ENCODE peak calls at places on chromosomes 3 and 15, in ten cellular contexts. G, F, C, O, I, B, K, Q, A and L are unnamed samples. For H3K27me3, the result is how much of the 10 kb centered on the place peaks cover.

GRCh38 chr3:49901351-49902339 is 2.0 kb downstream of the MST1R start:
- DNase-seq in G (no peak), F (no peak), C (peak), O (no peak), I (no peak), B (no peak), K (no peak), Q (no peak), A (no peak), L (no peak)

GRCh38 chr3:136634821-136635220 is 117.4 kb downstream of the STAG1 start:
- DNase-seq in G (no peak), F (no peak), C (no peak), O (no peak), I (no peak), B (no peak), K (no peak), Q (no peak), A (no peak), L (no peak)

GRCh38 chr15:34122771-34123183 is 20.9 kb downstream of the PGBD4 start:
- DNase-seq in G (no peak), F (no peak), C (peak), O (no peak), I (peak), B (no peak), K (no peak), Q (no peak), A (peak), L (no peak)

GRCh38 chr3:119418641-119419040 is 44.8 kb downstream of the TMEM39A start:
- DNase-seq in G (no peak), F (no peak), C (no peak), O (peak), I (peak), B (no peak), K (no peak), Q (no peak), A (no peak), L (no peak)

GRCh38 chr3:170689218-170689874 is 103.5 kb upstream of the SLC7A14 start:
- DNase-seq in G (peak), F (no peak), C (peak), O (peak), I (peak), B (no peak), K (peak), Q (peak), A (peak), L (peak)

GRCh38 chr3:51974277-51974962 is 444 bp upstream of the ABHD14A start:
- DNase-seq in G (no peak), F (no peak), C (peak), O (no peak), I (peak), B (no peak), K (peak), Q (no peak), A (no peak), L (no peak)

GRCh38 chr3:149959443-149959842 is 11.3 kb downstream of the PFN2 start:
- DNase-seq in G (no peak), F (no peak), C (peak), O (no peak), I (no peak), B (no peak), K (no peak), Q (no peak), A (no peak), L (no peak)

GRCh38 chr15:60523056-60523455 is 44.1 kb upstream of the ICE2 start:
- DNase-seq in G (no peak), F (no peak), C (peak), O (no peak), I (no peak), B (no peak), K (no peak), Q (no peak), A (peak), L (peak)

GRCh38 chr15:98649621-98649995 is 1.3 kb downstream of the IGF1R start:
- DNase-seq in G (peak), F (peak), C (peak), O (no peak), I (no peak), B (peak), K (no peak), Q (peak), A (peak), L (no peak)

GRCh38 chr3:159616234-159616825 is 372.3 kb upstream of the IL12A start:
- DNase-seq in G (peak), F (peak), C (peak), O (peak), I (peak), B (no peak), K (peak), Q (peak), A (peak), L (no peak)

GRCh38 chr3:153614563-153614962 is 452.5 kb downstream of the RAP2B start:
- DNase-seq in G (no peak), F (no peak), C (peak), O (no peak), I (peak), B (no peak), K (no peak), Q (no peak), A (peak), L (peak)

GRCh38 chr3:116164039-116164438 is 281.2 kb downstream of the LSAMP start:
- DNase-seq in G (no peak), F (no peak), C (no peak), O (no peak), I (no peak), B (no peak), K (no peak), Q (no peak), A (no peak), L (no peak)

GRCh38 chr15:56984681-56985515 is 66.5 kb downstream of the TCF12 start:
- DNase-seq in G (no peak), F (no peak), C (peak), O (no peak), I (peak), B (no peak), K (no peak), Q (no peak), A (peak), L (no peak)

GRCh38 chr3:33886015-33886414 is 87.6 kb downstream of the PDCD6IP start:
- DNase-seq in G (no peak), F (no peak), C (no peak), O (no peak), I (no peak), B (no peak), K (no peak), Q (no peak), A (no peak), L (no peak)

GRCh38 chr15:57503911-57504598 is 87.6 kb upstream of the MYZAP start:
- DNase-seq in G (no peak), F (no peak), C (no peak), O (no peak), I (peak), B (no peak), K (no peak), Q (no peak), A (peak), L (no peak)

GRCh38 chr15:101273534-101273933 is 3.8 kb downstream of the SELENOS start:
- DNase-seq in G (peak), F (no peak), C (no peak), O (no peak), I (no peak), B (no peak), K (peak), Q (no peak), A (no peak), L (no peak)

GRCh38 chr3:125322166-125322565 is 53.0 kb downstream of the ZNF148 start:
- DNase-seq in G (no peak), F (no peak), C (peak), O (no peak), I (peak), B (no peak), K (peak), Q (no peak), A (no peak), L (no peak)

GRCh38 chr3:40597441-40597840 is 72.7 kb downstream of the ZNF621 start:
- DNase-seq in G (no peak), F (no peak), C (peak), O (peak), I (peak), B (no peak), K (no peak), Q (no peak), A (no peak), L (no peak)

GRCh38 chr15:59223736-59224135 is 17.1 kb downstream of the LDHAL6B start:
- DNase-seq in G (no peak), F (no peak), C (no peak), O (no peak), I (peak), B (no peak), K (peak), Q (no peak), A (no peak), L (no peak)

GRCh38 chr3:32816439-32817194 is 1.2 kb upstream of the TRIM71 start:
- DNase-seq in G (peak), F (no peak), C (peak), O (peak), I (peak), B (no peak), K (no peak), Q (peak), A (peak), L (no peak)

GRCh38 chr3:171950373-171950772 is 89.0 kb upstream of the FNDC3B start:
- DNase-seq in G (peak), F (no peak), C (peak), O (peak), I (peak), B (no peak), K (no peak), Q (peak), A (peak), L (no peak)

GRCh38 chr3:32456429-32457130 is 46.1 kb downstream of the CMTM6 start:
- DNase-seq in G (peak), F (no peak), C (no peak), O (no peak), I (no peak), B (no peak), K (peak), Q (no peak), A (no peak), L (no peak)

GRCh38 chr3:167716920-167717319 is 17.8 kb downstream of the PDCD10 start:
- DNase-seq in G (no peak), F (no peak), C (no peak), O (no peak), I (no peak), B (no peak), K (no peak), Q (no peak), A (no peak), L (no peak)

GRCh38 chr3:55750525-55750924 is 263.4 kb upstream of the WNT5A start:
- DNase-seq in G (no peak), F (no peak), C (peak), O (no peak), I (peak), B (no peak), K (no peak), Q (no peak), A (no peak), L (peak)

GRCh38 chr15:56667517-56667916 is 65.8 kb downstream of the ZNF280D start:
- DNase-seq in G (no peak), F (no peak), C (no peak), O (no peak), I (no peak), B (no peak), K (no peak), Q (no peak), A (no peak), L (no peak)

GRCh38 chr15:36905908-36906307 is 194.4 kb downstream of the MEIS2 start:
- DNase-seq in G (no peak), F (no peak), C (peak), O (no peak), I (peak), B (no peak), K (no peak), Q (peak), A (peak), L (no peak)

GRCh38 chr3:48851407-48851806 is 3.7 kb upstream of the PRKAR2A start:
- DNase-seq in G (peak), F (no peak), C (peak), O (peak), I (peak), B (no peak), K (peak), Q (peak), A (no peak), L (no peak)

GRCh38 chr3:122390665-122391064 is 6.7 kb downstream of the FAM162A start:
- DNase-seq in G (no peak), F (no peak), C (no peak), O (peak), I (peak), B (no peak), K (no peak), Q (no peak), A (no peak), L (no peak)

GRCh38 chr15:22823495-22824128 is 14.9 kb upstream of the NIPA2 start:
- DNase-seq in G (no peak), F (no peak), C (no peak), O (no peak), I (no peak), B (no peak), K (no peak), Q (no peak), A (no peak), L (no peak)

GRCh38 chr15:48507416-48508065 is 138.0 kb downstream of the FBN1 start:
- DNase-seq in G (peak), F (no peak), C (peak), O (peak), I (peak), B (no peak), K (peak), Q (peak), A (peak), L (no peak)

GRCh38 chr3:197499427-197499826 is 56.3 kb downstream of the BDH1 start:
- DNase-seq in G (no peak), F (no peak), C (peak), O (no peak), I (no peak), B (no peak), K (no peak), Q (no peak), A (no peak), L (peak)

GRCh38 chr3:192188218-192188835 is 539.0 kb downstream of the FGF12 start:
- DNase-seq in G (peak), F (peak), C (peak), O (peak), I (peak), B (peak), K (peak), Q (peak), A (peak), L (no peak)

GRCh38 chr3:183662099-183662498 is 26.7 kb downstream of the KLHL24 start:
- DNase-seq in G (no peak), F (no peak), C (peak), O (no peak), I (peak), B (no peak), K (no peak), Q (no peak), A (no peak), L (no peak)

GRCh38 chr3:44125882-44126281 is 115.8 kb upstream of the TOPAZ1 start:
- DNase-seq in G (peak), F (no peak), C (peak), O (peak), I (peak), B (no peak), K (no peak), Q (no peak), A (no peak), L (no peak)

GRCh38 chr3:58679451-58679850 is 12.9 kb upstream of the FAM3D start:
- DNase-seq in G (no peak), F (no peak), C (no peak), O (no peak), I (no peak), B (no peak), K (no peak), Q (no peak), A (no peak), L (no peak)

GRCh38 chr3:173920386-173920785 is 522.8 kb downstream of the NLGN1 start:
- DNase-seq in G (no peak), F (no peak), C (peak), O (peak), I (no peak), B (no peak), K (no peak), Q (no peak), A (peak), L (no peak)

GRCh38 chr3:142549986-142550385 is 28.5 kb downstream of the ATR start:
- DNase-seq in G (no peak), F (no peak), C (no peak), O (no peak), I (no peak), B (no peak), K (no peak), Q (no peak), A (no peak), L (no peak)
- H3K27me3 ChIP-seq in G (under half), F (under half), C (under half), O (under half), I (under half), B (under half), K (under half), Q (under half), A (under half), L (under half)

GRCh38 chr15:63678383-63678782 is 81.2 kb downstream of the FBXL22 start:
- DNase-seq in G (no peak), F (no peak), C (no peak), O (no peak), I (no peak), B (no peak), K (no peak), Q (no peak), A (no peak), L (no peak)

GRCh38 chr15:63683343-63683951 is 86.3 kb downstream of the FBXL22 start:
- DNase-seq in G (no peak), F (no peak), C (no peak), O (no peak), I (no peak), B (no peak), K (no peak), Q (no peak), A (no peak), L (no peak)

GRCh38 chr15:63675263-63675662 is 78.1 kb downstream of the FBXL22 start:
- DNase-seq in G (no peak), F (no peak), C (no peak), O (no peak), I (no peak), B (no peak), K (no peak), Q (no peak), A (no peak), L (no peak)

GRCh38 chr15:63677778-63678177 is 80.6 kb downstream of the FBXL22 start:
- DNase-seq in G (peak), F (peak), C (no peak), O (no peak), I (peak), B (no peak), K (peak), Q (no peak), A (no peak), L (no peak)

GRCh38 chr15:63679588-63679987 is 82.4 kb downstream of the FBXL22 start:
- DNase-seq in G (no peak), F (no peak), C (no peak), O (no peak), I (no peak), B (no peak), K (no peak), Q (no peak), A (no peak), L (no peak)
- H3K27me3 ChIP-seq in G (under half), F (under half), C (under half), O (under half), I (under half), B (under half), K (under half), Q (under half), A (under half), L (under half)

GRCh38 chr3:4425707-4426106 is 41.4 kb downstream of the SUMF1 start:
- DNase-seq in G (no peak), F (no peak), C (peak), O (no peak), I (no peak), B (no peak), K (no peak), Q (no peak), A (no peak), L (no peak)
- H3K27me3 ChIP-seq in G (under half), F (under half), C (under half), O (under half), I (under half), B (under half), K (under half), Q (under half), A (under half), L (under half)

GRCh38 chr15:65494066-65494465 is 23.4 kb downstream of the DPP8 start:
- DNase-seq in G (no peak), F (no peak), C (no peak), O (no peak), I (no peak), B (no peak), K (no peak), Q (no peak), A (no peak), L (no peak)
- H3K27me3 ChIP-seq in G (under half), F (under half), C (under half), O (under half), I (under half), B (under half), K (under half), Q (under half), A (under half), L (under half)

DNA sequence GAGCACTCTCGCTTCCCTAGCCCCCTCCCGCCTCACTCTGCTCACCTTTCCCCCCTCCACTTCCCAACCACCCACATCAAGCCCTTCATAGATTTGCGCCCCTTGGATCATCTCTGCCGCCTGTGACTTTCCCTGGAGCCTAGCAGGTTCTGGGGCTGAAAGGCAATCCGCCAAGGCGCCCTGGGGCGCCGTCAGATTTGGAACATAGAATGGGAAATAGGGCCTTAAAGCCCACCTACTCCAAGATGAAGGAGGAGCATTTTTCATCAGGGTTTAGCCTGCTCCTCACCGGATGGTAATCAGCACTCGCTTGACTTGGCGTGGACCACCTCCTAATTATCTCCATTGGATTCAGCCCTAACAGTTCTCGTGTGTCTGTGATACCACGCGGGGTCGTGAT is 1.3 kb downstream of the CPNE4 start:
- DNase-seq in G (peak), F (no peak), C (no peak), O (peak), I (no peak), B (no peak), K (no peak), Q (peak), A (no peak), L (no peak)
- H3K27me3 ChIP-seq in G (half or more), F (half or more), C (under half), O (under half), I (under half), B (under half), K (under half), Q (half or more), A (under half), L (under half)

DNA sequence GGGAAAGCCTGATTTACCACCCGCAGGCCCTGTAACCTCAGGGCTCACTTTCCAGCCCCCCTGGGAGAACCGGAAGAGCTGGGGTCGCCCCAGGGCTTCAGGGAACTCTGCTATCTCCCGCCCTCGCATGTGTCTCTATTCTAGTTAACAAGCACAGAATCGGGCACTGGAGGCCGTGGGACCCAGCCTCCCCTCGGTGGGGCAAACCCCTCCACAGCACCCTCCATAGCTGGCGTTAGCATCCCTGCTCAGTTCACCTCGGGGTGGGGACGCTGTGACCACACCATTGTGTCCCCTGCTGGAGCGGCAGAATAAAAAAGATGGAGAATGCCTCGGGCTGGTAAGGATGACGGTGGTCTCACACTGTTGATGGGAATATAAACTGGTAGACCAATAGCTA is 3.5 kb upstream of the LRRC15 start:
- DNase-seq in G (no peak), F (no peak), C (no peak), O (no peak), I (no peak), B (no peak), K (no peak), Q (no peak), A (no peak), L (no peak)
- H3K27me3 ChIP-seq in G (under half), F (under half), C (under half), O (under half), I (under half), B (under half), K (under half), Q (under half), A (under half), L (under half)

DNA sequence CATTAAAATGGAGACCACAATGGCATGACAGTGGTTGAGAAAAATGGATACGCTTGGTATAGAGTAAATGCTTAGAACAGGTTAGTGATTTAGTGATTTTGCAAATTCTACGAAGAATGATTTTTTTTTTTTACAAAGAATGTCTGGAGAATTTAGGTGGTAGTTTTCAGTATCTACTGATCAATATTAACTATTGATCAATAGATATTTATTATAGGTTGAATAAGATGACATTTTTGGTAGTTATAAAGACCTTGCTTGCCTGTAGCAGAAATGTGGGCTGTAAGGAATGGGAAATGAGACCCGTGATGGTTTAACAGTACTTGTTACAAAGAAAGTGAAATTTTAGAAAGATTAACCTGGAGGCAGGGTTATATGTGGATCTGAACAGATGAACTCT is 137.5 kb downstream of the NR2F2 start:
- DNase-seq in G (no peak), F (no peak), C (no peak), O (no peak), I (no peak), B (no peak), K (no peak), Q (no peak), A (no peak), L (no peak)
- H3K27me3 ChIP-seq in G (half or more), F (under half), C (half or more), O (under half), I (under half), B (under half), K (under half), Q (under half), A (under half), L (under half)